ENCODE peak calls at places on chromosomes 11 and 22, in four cellular contexts. A, N, C and S are unnamed samples.

GRCh38 chr11:13680501-13681264 is 12.2 kb downstream of the FAR1 start:
- DNase-seq in A (no peak), N (no peak), C (peak; percentile 8), S (no peak)

GRCh38 chr22:48870436-48870835 is 957.2 kb downstream of the BRD1 start:
- DNase-seq in A (no peak), N (no peak), C (no peak), S (no peak)

GRCh38 chr11:44681698-44682097 is 45.1 kb upstream of the TSPAN18 start:
- DNase-seq in A (no peak), N (no peak), C (no peak), S (no peak)

GRCh38 chr11:93020248-93021088 is 51.0 kb downstream of the MTNR1B start:
- DNase-seq in A (no peak), N (no peak), C (no peak), S (no peak)

GRCh38 chr11:40273192-40273732 is 1186.2 kb downstream of the LRRC4C start:
- DNase-seq in A (no peak), N (no peak), C (no peak), S (no peak)

GRCh38 chr11:27385245-27385644 is 22.2 kb upstream of the CCDC34 start:
- DNase-seq in A (no peak), N (no peak), C (no peak), S (no peak)

GRCh38 chr11:80748207-80748606 is 1307.4 kb upstream of the TENM4 start:
- DNase-seq in A (no peak), N (no peak), C (no peak), S (no peak)

GRCh38 chr11:85766801-85767200 is 44.1 kb downstream of the SYTL2 start:
- DNase-seq in A (no peak), N (no peak), C (no peak), S (no peak)

GRCh38 chr22:18905540-18906409 is at the start of gene DGCR6:
- DNase-seq in A (no peak), N (no peak), C (no peak), S (no peak)

GRCh38 chr11:44634401-44635281 is 69.2 kb downstream of the CD82 start:
- DNase-seq in A (no peak), N (peak; percentile 92), C (no peak), S (no peak)

GRCh38 chr22:47009304-47010101 is 247.1 kb downstream of the TBC1D22A start:
- DNase-seq in A (no peak), N (no peak), C (no peak), S (no peak)

GRCh38 chr11:86511086-86511551 is 136.4 kb downstream of the CCDC81 start:
- DNase-seq in A (no peak), N (peak; percentile 27), C (no peak), S (peak; percentile 38)

GRCh38 chr11:103730151-103730940 is 306.1 kb upstream of the DDI1 start:
- DNase-seq in A (no peak), N (no peak), C (no peak), S (no peak)

GRCh38 chr22:20533095-20533878 is 25.9 kb downstream of the MED15 start:
- DNase-seq in A (no peak), N (no peak), C (no peak), S (no peak)

GRCh38 chr22:46813816-46814597 is 51.6 kb downstream of the TBC1D22A start:
- DNase-seq in A (no peak), N (no peak), C (no peak), S (no peak)

GRCh38 chr22:19779685-19780268 is 19.2 kb downstream of the TBX1 start:
- DNase-seq in A (no peak), N (no peak), C (no peak), S (no peak)

GRCh38 chr11:62856333-62856910 is 17.0 kb upstream of the WDR74 start:
- DNase-seq in A (no peak), N (no peak), C (no peak), S (no peak)

GRCh38 chr11:980438-981365 is 55.0 kb downstream of the AP2A2 start:
- DNase-seq in A (no peak), N (no peak), C (no peak), S (no peak)

GRCh38 chr22:30921108-30921507 is 47.5 kb downstream of the MORC2 start:
- DNase-seq in A (no peak), N (no peak), C (peak; percentile 12), S (peak; percentile 30)

GRCh38 chr11:112795896-112796686 is 165.1 kb upstream of the NCAM1 start:
- DNase-seq in A (no peak), N (peak; percentile 17), C (no peak), S (no peak)

GRCh38 chr22:44862981-44863860 is 110.8 kb downstream of the ARHGAP8 start:
- DNase-seq in A (no peak), N (no peak), C (no peak), S (peak; percentile 56)

GRCh38 chr11:284081-285020 is 4.6 kb upstream of the PGGHG start:
- DNase-seq in A (no peak), N (no peak), C (no peak), S (no peak)

GRCh38 chr22:25182131-25183110 is 17.2 kb upstream of the CRYBB3 start:
- DNase-seq in A (no peak), N (no peak), C (no peak), S (no peak)